ENCODE peak calls at places on chromosomes 7 and 10, in eight cellular contexts. K is A673; H is CD8-positive, alpha-beta T cell; U is BJ; I is right cardiac atrium; E is body of pancreas; T is astrocyte; V is choroid plexus epithelial cell. W is an unnamed sample.

GRCh38 chr10:62582804-62583208 is 208.6 kb downstream of the ZNF365 start:
- DNase-seq in K (peak; percentile 85), H (no peak), U (peak; percentile 98), I (peak; percentile 84), E (peak; percentile 37), T (peak; percentile 100), V (peak; percentile 98), W (no peak)

GRCh38 chr10:75048669-75049098 is 62.8 kb upstream of the SAMD8 start:
- DNase-seq in K (peak; percentile 41), H (no peak), U (no peak), I (no peak), E (peak; percentile 37), T (no peak), V (peak; percentile 15), W (no peak)

GRCh38 chr7:115289966-115290365 is 368.1 kb downstream of the MDFIC start:
- DNase-seq in K (no peak), H (no peak), U (no peak), I (no peak), E (no peak), T (peak; percentile 54), V (peak; percentile 8), W (no peak)

GRCh38 chr10:42795701-42796100 is 13.1 kb downstream of the BMS1 start:
- DNase-seq in K (no peak), H (no peak), U (no peak), I (no peak), E (no peak), T (no peak), V (no peak), W (no peak)

GRCh38 chr10:92712016-92712889 is 22.5 kb downstream of the HHEX start:
- DNase-seq in K (peak; percentile 53), H (no peak), U (no peak), I (no peak), E (no peak), T (peak; percentile 66), V (peak; percentile 58), W (no peak)

GRCh38 chr7:151818674-151819519 is 58.0 kb downstream of the PRKAG2 start:
- DNase-seq in K (no peak), H (no peak), U (no peak), I (no peak), E (peak; percentile 82), T (no peak), V (no peak), W (no peak)

GRCh38 chr10:35194906-35195305 is 68.3 kb downstream of the CREM start:
- DNase-seq in K (peak; percentile 61), H (no peak), U (no peak), I (no peak), E (no peak), T (peak; percentile 79), V (peak; percentile 61), W (no peak)

GRCh38 chr7:128390871-128391565 is 18.8 kb downstream of the IMPDH1 start:
- DNase-seq in K (no peak), H (no peak), U (no peak), I (no peak), E (no peak), T (no peak), V (no peak), W (no peak)

GRCh38 chr10:122648599-122649428 is 50.8 kb downstream of the C10orf120 start:
- DNase-seq in K (peak; percentile 54), H (no peak), U (no peak), I (peak; percentile 71), E (peak; percentile 77), T (no peak), V (peak; percentile 50), W (no peak)

GRCh38 chr7:157444011-157444842 is 107.4 kb downstream of the DNAJB6 start:
- DNase-seq in K (no peak), H (no peak), U (no peak), I (no peak), E (no peak), T (no peak), V (no peak), W (no peak)

GRCh38 chr10:98269435-98269912 is 1.5 kb upstream of the LOXL4 start:
- DNase-seq in K (no peak), H (no peak), U (peak; percentile 44), I (peak; percentile 91), E (peak; percentile 87), T (peak; percentile 84), V (peak; percentile 68), W (peak; percentile 76)

DNA sequence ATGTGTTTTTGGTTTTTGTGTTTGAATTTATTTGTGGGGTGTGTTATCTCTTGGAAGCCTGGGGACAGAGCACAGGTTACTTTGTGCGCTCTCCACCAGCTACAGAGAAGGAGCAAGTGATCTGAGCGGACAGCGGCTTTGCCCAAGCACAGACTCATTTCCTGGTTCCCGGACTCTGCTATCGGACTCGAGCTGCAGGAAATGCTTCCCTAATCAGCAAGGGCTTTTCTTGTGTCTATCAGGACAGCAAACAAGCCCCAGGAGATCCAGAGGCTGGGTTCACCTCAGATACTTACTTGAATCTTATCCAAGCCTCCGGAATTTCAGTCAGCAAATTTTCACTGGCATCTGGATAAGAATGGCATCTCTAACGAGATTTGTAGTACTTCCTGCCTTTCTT is 27.8 kb downstream of the MRC1 start:
- DNase-seq in K (peak; percentile 75), H (no peak), U (no peak), I (peak; percentile 47), E (peak; percentile 60), T (peak; percentile 75), V (peak; percentile 69), W (peak; percentile 4)
- H3K4me3 ChIP-seq in K (peak overlapping the region; percentile 20), H (no peak overlapping the region), U (peak overlapping the region; percentile 18), I (peak overlapping the region; percentile 35), E (no peak overlapping the region), T (peak overlapping the region; percentile 40), V (peak overlapping the region; percentile 37), W (no peak overlapping the region)

GRCh38 chr7:90404777-90405176 is 1.5 kb downstream of the CLDN12 start:
- DNase-seq in K (no peak), H (no peak), U (no peak), I (no peak), E (no peak), T (no peak), V (peak; percentile 14), W (no peak)
- H3K4me3 ChIP-seq in K (no peak overlapping the region), H (no peak overlapping the region), U (no peak overlapping the region), I (no peak overlapping the region), E (no peak overlapping the region), T (no peak overlapping the region), V (peak overlapping the region; percentile 86), W (no peak overlapping the region)

DNA sequence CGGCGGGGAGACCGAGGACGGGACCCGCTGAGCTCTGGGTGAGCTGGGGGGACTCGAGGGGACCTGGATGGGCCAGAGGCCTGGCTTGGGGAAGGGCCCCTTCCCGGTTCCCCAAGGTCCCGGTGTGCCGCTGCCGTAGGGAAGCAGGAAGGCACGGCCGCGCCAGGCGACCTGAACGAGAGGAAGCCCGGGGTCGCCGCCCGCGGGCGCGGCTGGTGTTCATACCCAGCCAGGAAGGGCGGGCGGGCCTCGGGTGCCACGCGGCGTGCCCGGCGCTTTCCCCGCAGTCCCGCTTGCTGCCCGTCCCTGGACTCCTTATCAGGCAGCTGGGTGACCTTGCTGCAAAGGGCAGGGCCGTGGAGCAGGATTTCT is 38.0 kb downstream of the ZNF777 start:
- DNase-seq in K (no peak), H (no peak), U (no peak), I (peak; percentile 72), E (peak; percentile 35), T (no peak), V (no peak), W (no peak)
- H3K4me3 ChIP-seq in K (peak overlapping the region; percentile 44), H (peak overlapping the region; percentile 71), U (no peak overlapping the region), I (peak overlapping the region; percentile 43), E (no peak overlapping the region), T (peak overlapping the region; percentile 51), V (peak overlapping the region; percentile 59), W (peak overlapping the region; percentile 16)

DNA sequence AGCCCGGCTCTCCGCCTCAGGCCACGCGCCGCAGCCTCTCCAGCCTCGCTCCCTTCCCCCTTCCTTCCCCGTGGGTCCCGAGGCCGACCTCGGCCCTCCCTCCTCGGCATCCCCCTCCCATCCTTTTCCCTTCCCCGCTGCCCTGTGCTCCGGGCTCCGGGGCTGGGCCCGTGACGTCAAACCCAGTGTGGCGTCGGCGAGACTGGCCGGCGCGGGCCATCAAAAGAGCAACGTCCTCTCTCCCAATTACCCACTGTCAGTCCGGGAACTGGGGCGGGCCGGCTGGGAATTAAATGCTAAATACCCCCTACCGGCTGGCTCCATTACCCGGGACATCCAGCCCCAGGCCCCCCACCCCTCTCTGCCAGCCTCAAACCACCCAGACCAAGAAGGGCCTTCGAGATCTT is 2.6 kb upstream of the GATA3 start:
- DNase-seq in K (no peak), H (no peak), U (no peak), I (no peak), E (no peak), T (no peak), V (no peak), W (no peak)
- H3K4me3 ChIP-seq in K (no peak overlapping the region), H (no peak overlapping the region), U (no peak overlapping the region), I (peak overlapping the region; percentile 32), E (no peak overlapping the region), T (no peak overlapping the region), V (no peak overlapping the region), W (peak overlapping the region; percentile 31)

GRCh38 chr10:124738441-124738840 is 5.7 kb downstream of the FAM53B start:
- DNase-seq in K (no peak), H (no peak), U (no peak), I (no peak), E (no peak), T (no peak), V (no peak), W (no peak)
- H3K4me3 ChIP-seq in K (no peak overlapping the region), H (no peak overlapping the region), U (no peak overlapping the region), I (no peak overlapping the region), E (no peak overlapping the region), T (no peak overlapping the region), V (no peak overlapping the region), W (no peak overlapping the region)

GRCh38 chr7:1053002-1053411 is 8.7 kb downstream of the GPR146 start:
- DNase-seq in K (peak; percentile 23), H (no peak), U (no peak), I (peak; percentile 82), E (no peak), T (no peak), V (no peak), W (no peak)
- H3K4me3 ChIP-seq in K (no peak overlapping the region), H (no peak overlapping the region), U (no peak overlapping the region), I (no peak overlapping the region), E (no peak overlapping the region), T (no peak overlapping the region), V (no peak overlapping the region), W (no peak overlapping the region)

GRCh38 chr7:20216637-20217036 is 547 bp downstream of the MACC1 start:
- DNase-seq in K (no peak), H (no peak), U (no peak), I (no peak), E (no peak), T (no peak), V (no peak), W (no peak)

GRCh38 chr7:20219062-20219445 is 1.9 kb upstream of the MACC1 start:
- DNase-seq in K (no peak), H (no peak), U (no peak), I (no peak), E (no peak), T (no peak), V (no peak), W (no peak)

GRCh38 chr7:20219446-20220292 is 2.5 kb upstream of the MACC1 start:
- DNase-seq in K (no peak), H (peak; percentile 2), U (no peak), I (peak; percentile 81), E (peak; percentile 92), T (peak; percentile 99), V (peak; percentile 95), W (peak; percentile 97)

GRCh38 chr7:20218261-20218660 is 1.1 kb upstream of the MACC1 start:
- DNase-seq in K (no peak), H (no peak), U (no peak), I (no peak), E (no peak), T (no peak), V (no peak), W (no peak)

GRCh38 chr7:20217193-20217948 is at the start of gene MACC1:
- DNase-seq in K (no peak), H (no peak), U (no peak), I (no peak), E (peak; percentile 89), T (no peak), V (no peak), W (peak; percentile 53)
- H3K4me3 ChIP-seq in K (no peak within 1 kb of the TSS), H (no peak within 1 kb of the TSS), U (no peak within 1 kb of the TSS), I (no peak within 1 kb of the TSS), E (peak within 1 kb of the TSS; percentile 6), T (no peak within 1 kb of the TSS), V (no peak within 1 kb of the TSS), W (peak within 1 kb of the TSS; percentile 4)

W was measured in kidney epithelial cell.